ENCODE peak calls at places on chromosomes 5 and 9, in four cellular contexts. H, M, V and W are unnamed samples.

GRCh38 chr9:88143944-88144343 is 5.7 kb upstream of the SPATA31C2 start:
- DNase-seq in H (no peak), M (no peak), V (no peak), W (no peak)

GRCh38 chr5:179827684-179828083 is 7.0 kb downstream of the SQSTM1 start:
- DNase-seq in H (peak; percentile 73), M (no peak), V (no peak), W (no peak)

GRCh38 chr5:18305288-18305899 is 671.1 kb downstream of the TAF11L14 start:
- DNase-seq in H (peak; percentile 39), M (peak; percentile 34), V (no peak), W (peak; percentile 49)

GRCh38 chr5:178149199-178149932 is 4.3 kb downstream of the NHP2 start:
- DNase-seq in H (peak; percentile 19), M (no peak), V (no peak), W (no peak)

GRCh38 chr9:133979921-133980863 is 11.9 kb downstream of the VAV2 start:
- DNase-seq in H (no peak), M (no peak), V (no peak), W (no peak)

GRCh38 chr9:112086627-112087026 is 88.5 kb downstream of the SUSD1 start:
- DNase-seq in H (peak; percentile 43), M (no peak), V (no peak), W (peak; percentile 31)

GRCh38 chr5:16809816-16810502 is 126.1 kb downstream of the MYO10 start:
- DNase-seq in H (peak; percentile 49), M (no peak), V (no peak), W (no peak)

GRCh38 chr5:120239076-120239475 is 225.0 kb upstream of the PRR16 start:
- DNase-seq in H (no peak), M (no peak), V (no peak), W (no peak)

GRCh38 chr5:10454591-10455272 is 13.1 kb downstream of the ROPN1L start:
- DNase-seq in H (peak; percentile 83), M (no peak), V (no peak), W (no peak)

GRCh38 chr5:9546973-9547947 is 1.4 kb upstream of the SEMA5A start:
- DNase-seq in H (peak; percentile 62), M (peak; percentile 72), V (no peak), W (peak; percentile 91)

GRCh38 chr5:10400834-10401233 is 40.8 kb upstream of the ROPN1L start:
- DNase-seq in H (peak; percentile 61), M (no peak), V (no peak), W (no peak)

GRCh38 chr5:95070453-95070852 is 214.4 kb downstream of the MCTP1 start:
- DNase-seq in H (no peak), M (no peak), V (no peak), W (no peak)

GRCh38 chr5:176774216-176775171 is 35.9 kb upstream of the UNC5A start:
- DNase-seq in H (no peak), M (peak; percentile 73), V (no peak), W (peak; percentile 64)

GRCh38 chr9:6759114-6759977 is 1.6 kb downstream of the KDM4C start:
- DNase-seq in H (peak; percentile 82), M (no peak), V (no peak), W (no peak)

GRCh38 chr9:74281674-74282073 is 215.5 kb upstream of the RORB start:
- DNase-seq in H (no peak), M (peak; percentile 53), V (no peak), W (peak; percentile 54)

GRCh38 chr9:74277532-74277931 is 219.6 kb upstream of the RORB start:
- DNase-seq in H (no peak), M (no peak), V (no peak), W (no peak)

DNA sequence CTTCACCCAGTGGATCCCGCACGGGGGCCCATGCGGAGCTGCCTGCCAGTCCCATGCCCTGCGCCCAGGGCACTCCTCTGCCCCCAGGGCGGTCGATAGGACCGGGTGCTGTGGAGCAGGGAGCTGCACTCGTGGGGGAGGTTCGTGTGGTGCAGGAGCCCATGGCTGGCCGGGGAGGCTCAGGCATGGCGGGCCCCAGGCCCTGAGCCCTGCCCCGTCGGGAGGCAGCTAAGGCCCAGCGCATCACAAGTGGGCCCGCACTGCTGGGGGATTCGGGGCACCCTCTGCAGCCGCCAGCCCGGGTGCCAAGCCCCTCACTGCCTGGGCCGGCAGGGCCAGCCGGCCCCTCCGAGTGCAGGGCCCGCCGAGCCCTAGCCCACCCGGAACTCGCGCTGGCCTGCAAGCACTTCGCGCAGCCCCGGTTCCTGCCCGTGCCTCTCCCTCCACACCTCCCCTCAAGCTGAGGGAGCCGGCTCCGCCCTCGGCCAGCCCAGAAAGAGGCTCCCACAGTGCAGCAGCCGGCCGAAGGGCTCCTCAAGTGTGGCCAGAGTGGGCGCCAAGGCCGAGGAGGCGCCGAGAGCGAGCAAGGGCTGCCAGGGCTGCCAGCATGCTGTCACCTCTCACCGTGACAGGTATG is 221.1 kb upstream of the RORB start:
- DNase-seq in H (no peak), M (no peak), V (no peak), W (no peak)
- H3K4ac ChIP-seq in H (no peak overlapping the region), M (no peak overlapping the region), V (no peak overlapping the region), W (no peak overlapping the region)

DNA sequence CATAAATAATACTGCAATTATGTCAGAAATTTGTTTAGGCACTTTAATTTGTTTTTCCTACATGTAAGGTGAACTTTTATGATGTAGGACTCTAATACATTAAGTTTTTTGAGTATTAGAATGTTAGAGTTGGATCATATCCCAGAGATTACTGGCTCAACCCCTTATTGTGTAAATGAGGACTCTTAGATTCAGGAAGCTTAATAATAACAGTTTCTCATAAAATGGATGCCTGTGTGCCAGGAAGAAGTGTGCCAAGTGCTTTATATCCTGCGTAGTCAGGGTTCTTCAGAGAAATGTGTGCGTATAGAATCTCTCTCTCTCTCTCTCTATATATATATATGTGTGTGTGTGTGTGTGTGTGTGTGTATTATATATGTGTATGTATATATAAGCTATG is 388.5 kb downstream of the CAAP1 start:
- DNase-seq in H (no peak), M (no peak), V (no peak), W (no peak)
- H4K5ac ChIP-seq in H (no peak overlapping the region), M (no peak overlapping the region), V (no peak overlapping the region), W (no peak overlapping the region)

GRCh38 chr5:141960449-141961323 is 2.7 kb upstream of the PCDH12 start:
- DNase-seq in H (peak; percentile 75), M (peak; percentile 85), V (peak; percentile 50), W (peak; percentile 88)
- H3K9ac ChIP-seq in H (peak overlapping the region; percentile 22), M (no peak overlapping the region), V (no peak overlapping the region), W (no peak overlapping the region)

DNA sequence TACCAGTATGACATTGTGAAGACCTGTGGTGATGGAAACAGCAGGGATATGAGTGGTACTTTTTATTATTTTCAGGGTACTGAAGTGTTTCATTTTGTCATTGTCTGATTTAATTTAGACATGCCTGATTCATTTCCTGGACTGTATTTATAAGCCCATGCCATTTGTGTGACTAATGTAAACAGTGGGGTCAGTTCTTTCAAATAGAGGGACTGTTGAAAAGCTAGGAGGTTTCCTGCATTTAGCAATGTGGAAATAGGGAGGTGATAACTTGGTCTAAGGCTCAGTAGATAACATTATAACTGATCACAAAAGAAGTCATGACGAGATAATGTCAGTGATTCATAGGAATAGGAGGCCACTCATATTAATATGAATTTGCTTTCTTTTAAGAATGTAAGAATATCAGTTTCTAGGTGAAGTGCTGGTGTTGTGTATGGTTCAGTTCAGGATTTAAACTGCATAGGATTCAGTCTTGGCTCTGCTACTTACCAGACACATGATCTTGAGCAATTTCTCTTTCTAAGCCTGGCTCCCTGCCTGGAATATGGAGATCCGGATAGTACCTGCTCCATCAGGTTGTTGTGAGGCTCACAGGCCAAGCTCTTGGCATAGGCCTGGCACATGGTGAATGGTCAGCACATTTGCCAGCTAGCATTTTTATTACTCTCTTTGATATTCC is 7.5 kb downstream of the RASGRF2 start:
- DNase-seq in H (peak; percentile 93), M (no peak), V (no peak), W (no peak)
- H3K4ac ChIP-seq in H (peak overlapping the region; percentile 92), M (no peak overlapping the region), V (no peak overlapping the region), W (no peak overlapping the region)

GRCh38 chr9:37511006-37511714 is 25.4 kb downstream of the POLR1E start:
- DNase-seq in H (no peak), M (peak; percentile 79), V (peak; percentile 34), W (peak; percentile 78)

GRCh38 chr9:37509536-37509935 is 23.8 kb downstream of the POLR1E start:
- DNase-seq in H (no peak), M (no peak), V (no peak), W (no peak)

GRCh38 chr9:37508834-37509206 is 23.1 kb downstream of the POLR1E start:
- DNase-seq in H (no peak), M (no peak), V (no peak), W (no peak)

GRCh38 chr9:37507586-37508134 is 21.9 kb downstream of the POLR1E start:
- DNase-seq in H (no peak), M (no peak), V (no peak), W (no peak)

DNA sequence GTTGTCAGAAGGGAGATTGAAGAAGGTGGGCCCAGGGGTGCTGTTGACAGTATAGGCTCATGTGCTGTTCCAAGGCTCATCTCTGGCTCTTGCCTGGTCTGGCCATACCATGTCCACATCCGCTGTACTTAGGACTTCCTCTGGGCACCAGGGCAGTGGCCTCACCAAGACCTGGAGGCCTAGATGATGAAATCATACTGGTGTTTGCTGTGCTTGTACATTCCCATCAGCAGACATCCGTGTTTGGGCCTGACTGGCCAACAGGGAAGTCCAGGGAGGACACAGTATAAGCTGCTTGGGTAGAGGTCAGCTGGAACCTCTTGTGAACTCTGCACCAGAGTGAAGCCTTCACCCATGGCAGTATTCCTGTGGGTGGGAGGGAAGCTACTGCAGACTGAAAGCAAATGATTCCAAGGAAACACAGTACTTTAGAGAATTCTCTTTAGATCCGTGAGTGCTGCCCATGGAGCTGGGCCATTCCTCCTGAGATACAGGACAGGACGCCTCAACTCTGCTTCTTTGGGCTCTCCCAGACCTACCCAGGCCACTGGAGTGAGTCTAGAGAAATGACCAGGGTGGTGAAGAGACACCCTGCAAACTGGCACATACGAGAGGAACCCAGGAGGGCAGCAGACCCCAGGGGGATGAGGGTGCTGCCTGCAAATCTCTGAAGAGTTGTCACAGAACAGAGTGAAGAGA is 22.5 kb downstream of the POLR1E start:
- DNase-seq in H (no peak), M (no peak), V (no peak), W (no peak)
- H4K5ac ChIP-seq in H (no peak overlapping the region), M (no peak overlapping the region), V (no peak overlapping the region), W (no peak overlapping the region)